ENCODE peak calls at places on chromosomes 3 and 15, in eight cellular contexts. One of them, this sample, is unnamed.

GRCh38 chr3:3356836-3357235 is 177.3 kb upstream of the CRBN start:
- DNase-seq in germinal center: no peak
- DNase-seq in Calu3: no peak
- DNase-seq in endothelial cell: no peak
- DNase-seq in HTR-8/SVneo: no peak
- DNase-seq in PC-9: no peak
- DNase-seq in mucosa of descending colon: no peak
- DNase-seq in hepatocyte: peak; percentile 4
- DNase-seq in this sample: no peak

GRCh38 chr3:55879901-55880331 is 392.8 kb upstream of the WNT5A start:
- DNase-seq in HTR-8/SVneo: no peak
- DNase-seq in mucosa of descending colon: no peak
- DNase-seq in Calu3: no peak
- DNase-seq in PC-9: peak; percentile 70
- DNase-seq in germinal center: no peak
- DNase-seq in endothelial cell: no peak
- DNase-seq in hepatocyte: no peak
- DNase-seq in this sample: no peak

GRCh38 chr3:37465174-37465573 is 290.8 kb upstream of the LRRFIP2 start:
- DNase-seq in hepatocyte: no peak
- DNase-seq in Calu3: no peak
- DNase-seq in endothelial cell: no peak
- DNase-seq in mucosa of descending colon: no peak
- DNase-seq in germinal center: no peak
- DNase-seq in HTR-8/SVneo: no peak
- DNase-seq in PC-9: no peak
- DNase-seq in this sample: no peak

GRCh38 chr3:134373278-134373941 is 837 bp downstream of the AMOTL2 start:
- DNase-seq in mucosa of descending colon: peak; percentile 73
- DNase-seq in Calu3: peak; percentile 91
- DNase-seq in PC-9: peak; percentile 72
- DNase-seq in endothelial cell: peak; percentile 74
- DNase-seq in germinal center: no peak
- DNase-seq in hepatocyte: peak; percentile 93
- DNase-seq in HTR-8/SVneo: peak; percentile 72
- DNase-seq in this sample: peak; percentile 91

GRCh38 chr15:67125589-67126502 is 60.4 kb downstream of the SMAD3 start:
- DNase-seq in endothelial cell: no peak
- DNase-seq in PC-9: peak; percentile 93
- DNase-seq in HTR-8/SVneo: peak; percentile 96
- DNase-seq in germinal center: no peak
- DNase-seq in hepatocyte: peak; percentile 68
- DNase-seq in Calu3: peak; percentile 74
- DNase-seq in mucosa of descending colon: no peak
- DNase-seq in this sample: peak; percentile 92

GRCh38 chr15:78638658-78639314 is 2.2 kb downstream of the CHRNB4 start:
- DNase-seq in PC-9: no peak
- DNase-seq in HTR-8/SVneo: peak; percentile 69
- DNase-seq in Calu3: peak; percentile 81
- DNase-seq in hepatocyte: peak; percentile 84
- DNase-seq in mucosa of descending colon: no peak
- DNase-seq in endothelial cell: peak; percentile 87
- DNase-seq in germinal center: peak; percentile 65
- DNase-seq in this sample: peak; percentile 14

GRCh38 chr15:78197632-78198031 is 36.7 kb downstream of the ACSBG1 start:
- DNase-seq in endothelial cell: no peak
- DNase-seq in hepatocyte: no peak
- DNase-seq in HTR-8/SVneo: no peak
- DNase-seq in PC-9: no peak
- DNase-seq in Calu3: no peak
- DNase-seq in germinal center: no peak
- DNase-seq in mucosa of descending colon: no peak
- DNase-seq in this sample: no peak

GRCh38 chr3:63937661-63938651 is 25.8 kb upstream of the SCAANT1 start:
- DNase-seq in mucosa of descending colon: no peak
- DNase-seq in Calu3: peak; percentile 36
- DNase-seq in PC-9: peak; percentile 86
- DNase-seq in endothelial cell: no peak
- DNase-seq in germinal center: no peak
- DNase-seq in HTR-8/SVneo: no peak
- DNase-seq in hepatocyte: peak; percentile 48
- DNase-seq in this sample: no peak

GRCh38 chr3:21551019-21551418 is 200.0 kb downstream of the ZNF385D start:
- DNase-seq in hepatocyte: peak; percentile 14
- DNase-seq in PC-9: no peak
- DNase-seq in endothelial cell: no peak
- DNase-seq in HTR-8/SVneo: no peak
- DNase-seq in Calu3: peak; percentile 14
- DNase-seq in germinal center: no peak
- DNase-seq in mucosa of descending colon: no peak
- DNase-seq in this sample: peak; percentile 73

This sample was measured in RKO.